ENCODE peak calls at places on chromosomes 11 and 22, in five cellular contexts. X, R, E, C and O are unnamed samples.

GRCh38 chr22:33438273-33438672 is 380.1 kb upstream of the SYN3 start:
- DNase-seq in X (no peak), C (no peak), R (no peak), E (no peak), O (no peak)

GRCh38 chr11:35163707-35164496 is 24.9 kb downstream of the CD44 start:
- DNase-seq in E (no peak), R (no peak), X (no peak), C (no peak), O (peak; percentile 32)

GRCh38 chr11:123159146-123159857 is 35.7 kb downstream of the CLMP start:
- DNase-seq in C (no peak), X (no peak), E (no peak), R (no peak), O (no peak)

GRCh38 chr11:10984250-10984649 is 126.4 kb upstream of the ZBED5 start:
- DNase-seq in C (no peak), R (no peak), E (no peak), X (peak; percentile 12), O (no peak)

GRCh38 chr22:50625568-50626313 is 2.2 kb downstream of the ARSA start:
- DNase-seq in R (peak; percentile 21), C (no peak), E (no peak), X (no peak), O (peak; percentile 17)

GRCh38 chr22:29480512-29481264 is 670 bp downstream of the NEFH start:
- DNase-seq in E (no peak), R (no peak), C (no peak), X (no peak), O (peak; percentile 69)

GRCh38 chr22:46614070-46614931 is 5.9 kb upstream of the GRAMD4 start:
- DNase-seq in C (no peak), E (no peak), X (no peak), R (no peak), O (no peak)

GRCh38 chr11:78806214-78807004 is 231.7 kb upstream of the NARS2 start:
- DNase-seq in R (no peak), E (no peak), C (no peak), X (no peak), O (no peak)

GRCh38 chr11:93234602-93235207 is 36.9 kb upstream of the SLC36A4 start:
- DNase-seq in X (peak; percentile 61), C (peak; percentile 5), R (peak; percentile 81), E (peak; percentile 77), O (peak; percentile 68)

GRCh38 chr11:13745165-13745564 is 76.7 kb downstream of the FAR1 start:
- DNase-seq in C (no peak), E (no peak), X (no peak), R (no peak), O (no peak)

GRCh38 chr11:67048515-67048914 is 8.1 kb upstream of the RHOD start:
- DNase-seq in R (no peak), E (no peak), C (no peak), X (no peak), O (no peak)

GRCh38 chr11:13861411-13861810 is 101.1 kb upstream of the SPON1 start:
- DNase-seq in R (no peak), X (no peak), E (no peak), C (no peak), O (no peak)

GRCh38 chr11:46917109-46918086 is 952 bp downstream of the LRP4 start:
- DNase-seq in C (no peak), E (no peak), R (no peak), X (no peak), O (no peak)

GRCh38 chr11:124301482-124301881 is 12.3 kb downstream of the OR8D1 start:
- DNase-seq in X (no peak), C (no peak), R (no peak), E (no peak), O (no peak)

GRCh38 chr22:37045958-37046357 is 5.6 kb upstream of the KCTD17 start:
- DNase-seq in C (no peak), X (no peak), R (no peak), E (no peak), O (peak; percentile 47)

GRCh38 chr22:45096256-45096907 is 67.3 kb upstream of the NUP50 start:
- DNase-seq in X (peak; percentile 47), R (peak; percentile 58), E (peak; percentile 42), C (no peak), O (peak; percentile 26)

GRCh38 chr11:73889019-73889418 is 12.2 kb downstream of the PAAF1 start:
- DNase-seq in E (no peak), R (no peak), C (no peak), X (no peak), O (no peak)

GRCh38 chr11:44017443-44018126 is 30.2 kb upstream of the ACCSL start:
- DNase-seq in C (no peak), R (peak; percentile 16), X (no peak), E (no peak), O (no peak)

GRCh38 chr11:43573233-43573632 is 107.3 kb upstream of the HSD17B12 start:
- DNase-seq in C (no peak), R (no peak), E (no peak), X (peak; percentile 16), O (peak; percentile 33)

GRCh38 chr11:117819096-117820040 is 5.2 kb downstream of the FXYD2 start:
- DNase-seq in X (peak; percentile 70), E (peak; percentile 71), C (no peak), R (peak; percentile 66), O (peak; percentile 35)

GRCh38 chr22:20741634-20742581 is 32.0 kb upstream of the SERPIND1 start:
- DNase-seq in E (no peak), R (no peak), C (no peak), X (peak; percentile 18), O (peak; percentile 16)

GRCh38 chr22:42937164-42937854 is 77.6 kb downstream of the PACSIN2 start:
- DNase-seq in R (peak; percentile 74), C (no peak), E (peak; percentile 63), X (peak; percentile 56), O (peak; percentile 46)

GRCh38 chr22:20783844-20784723 is 10.2 kb downstream of the SERPIND1 start:
- DNase-seq in X (peak; percentile 34), C (no peak), R (no peak), E (no peak), O (peak; percentile 81)

GRCh38 chr11:123535401-123535800 is 105.3 kb downstream of the GRAMD1B start:
- DNase-seq in C (no peak), E (no peak), X (no peak), R (no peak), O (no peak)

GRCh38 chr22:30640361-30640760 is 4.8 kb downstream of the SLC35E4 start:
- DNase-seq in E (no peak), R (no peak), X (no peak), C (no peak), O (no peak)

GRCh38 chr22:39490135-39490798 is 11.8 kb upstream of the MIEF1 start:
- DNase-seq in E (peak; percentile 90), R (peak; percentile 76), C (peak; percentile 28), X (peak; percentile 79), O (peak; percentile 91)
- TF ChIP-seq POLR2A in E (no peak), R (no peak), C (no peak), X (no peak), O (no peak)

GRCh38 chr11:765025-765801 is 12.1 kb downstream of the GATD1 start:
- DNase-seq in E (no peak), C (no peak), X (peak; percentile 47), R (peak; percentile 63), O (peak; percentile 73)

GRCh38 chr11:767238-767637 is 10.0 kb downstream of the GATD1 start:
- DNase-seq in X (no peak), R (no peak), E (no peak), C (no peak), O (no peak)

GRCh38 chr11:765802-766091 is 11.5 kb downstream of the GATD1 start:
- DNase-seq in E (no peak), C (no peak), R (no peak), X (no peak), O (no peak)

GRCh38 chr11:766941-767210 is 10.4 kb downstream of the GATD1 start:
- DNase-seq in R (no peak), X (no peak), C (no peak), E (no peak), O (no peak)

DNA sequence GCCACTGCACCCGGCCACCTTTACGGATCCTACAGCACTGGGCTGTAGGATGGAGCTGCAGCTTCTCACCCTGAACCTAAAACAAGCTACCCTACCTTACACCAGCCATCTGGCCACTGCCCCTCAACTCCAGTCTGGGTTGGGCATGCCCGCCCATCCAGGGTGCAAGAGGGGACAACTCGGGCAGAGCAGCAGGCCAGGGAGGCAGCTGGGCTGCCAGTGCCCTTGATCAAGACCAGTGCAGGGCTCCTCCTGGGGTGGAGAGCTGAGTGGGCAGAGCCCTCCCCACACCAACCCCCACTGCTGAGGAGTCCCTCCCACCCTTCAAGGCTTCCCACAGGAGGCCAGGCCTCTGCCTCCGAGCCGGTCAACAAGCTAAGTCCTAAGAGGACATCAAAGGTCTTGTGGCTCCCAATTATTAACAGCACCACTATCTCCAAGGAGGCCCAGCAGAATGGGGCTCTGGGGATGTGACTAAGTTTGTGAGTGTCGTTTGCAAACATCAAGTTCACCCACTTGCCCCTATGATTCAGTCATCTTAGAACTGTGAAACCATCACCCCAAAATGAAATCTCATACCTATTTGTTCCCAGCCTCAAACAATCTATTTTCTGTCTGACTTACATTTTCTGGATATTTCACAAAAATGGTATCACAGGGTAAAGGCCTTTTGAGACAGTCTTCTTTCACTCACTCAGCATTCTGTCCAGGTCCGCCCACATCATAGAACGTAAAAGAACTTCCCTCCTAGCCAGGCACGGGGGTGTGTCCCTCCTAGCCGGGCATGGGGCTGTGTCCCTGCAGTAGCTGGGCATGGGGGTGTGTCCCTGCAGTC is 11.0 kb downstream of the GATD1 start:
- DNase-seq in R (no peak), C (no peak), E (no peak), X (no peak), O (no peak)
- TF ChIP-seq POLR2A in R (no peak), C (no peak), E (no peak), X (no peak), O (no peak)

DNA sequence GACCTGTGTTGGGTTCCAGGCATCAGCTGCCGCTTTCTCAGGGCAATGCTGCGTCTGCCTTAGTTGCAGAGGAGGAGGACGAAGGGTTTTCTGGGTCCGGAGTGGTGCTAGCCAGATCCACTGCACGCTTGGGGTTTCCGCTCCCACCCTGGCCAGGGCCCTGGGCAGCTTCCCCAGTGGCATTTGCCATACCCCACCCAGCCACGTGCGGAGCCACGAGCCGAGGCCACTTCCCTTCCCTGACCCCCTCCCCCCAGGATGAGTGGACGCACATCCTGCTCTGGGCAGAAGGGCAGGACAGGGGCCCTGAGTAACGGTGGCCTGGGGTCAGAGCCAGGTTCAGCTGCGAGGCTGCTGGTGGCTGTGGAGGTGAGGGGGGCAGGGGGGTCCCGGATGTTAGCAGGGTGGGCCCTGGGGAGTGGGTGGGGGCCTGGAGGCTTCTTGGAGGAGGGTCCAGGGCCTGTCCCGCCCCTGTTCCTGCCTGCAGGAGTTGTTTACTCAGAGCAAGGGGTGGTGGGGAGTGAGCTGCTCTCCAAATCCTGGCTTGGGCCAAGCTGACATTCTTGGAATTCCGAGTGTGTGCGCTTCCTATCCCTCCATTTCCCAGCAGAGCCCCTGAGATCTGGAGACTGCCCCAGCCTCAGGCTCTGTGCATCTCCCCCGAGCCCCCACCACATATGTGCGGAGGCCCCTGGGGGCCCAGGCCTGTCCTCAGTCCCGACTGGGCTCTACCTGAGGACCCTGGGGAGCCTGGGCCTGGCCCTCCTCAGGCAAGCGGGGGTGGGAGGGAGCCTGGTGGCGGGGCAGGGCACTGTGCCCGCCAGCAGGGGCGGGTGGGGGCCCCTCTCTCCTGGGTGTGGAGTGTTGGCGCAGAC is 1.4 kb downstream of the TSPAN4 start:
- DNase-seq in R (peak; percentile 68), X (no peak), C (no peak), E (peak; percentile 95), O (peak; percentile 45)
- TF ChIP-seq POLR2A in R (no peak), X (no peak), C (peak; percentile 58), E (peak; percentile 42), O (no peak)

DNA sequence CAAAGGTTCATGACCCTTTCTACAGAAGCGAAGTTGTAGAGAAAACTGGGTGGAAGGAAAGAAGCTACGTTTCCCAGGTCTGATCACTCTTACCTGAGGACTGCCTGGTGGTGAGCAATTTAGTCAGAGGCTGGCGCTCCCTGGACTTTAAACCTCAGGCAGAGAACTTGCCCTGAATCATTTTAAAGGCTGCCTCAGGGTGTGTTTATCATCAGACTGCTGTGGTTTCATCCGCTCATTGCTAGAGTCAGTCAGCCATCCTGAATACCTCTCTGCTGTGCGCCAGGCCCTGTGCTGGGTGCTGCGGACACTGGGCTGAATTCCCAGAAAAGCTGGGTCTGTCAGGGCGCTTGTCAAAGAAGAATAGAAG is 2.7 kb downstream of the DTX4 start:
- DNase-seq in C (no peak), R (peak; percentile 43), X (no peak), E (no peak), O (no peak)
- TF ChIP-seq POLR2A in C (no peak), R (no peak), X (no peak), E (no peak), O (no peak)